ENCODE peak calls at places on chromosomes 4 and X, in six cellular contexts. One of them, this sample, is unnamed.

GRCh38 chr4:40238700-40239548 is 42.1 kb downstream of the RHOH start:
- DNase-seq in transverse colon: peak
- DNase-seq in prostate gland: no peak
- DNase-seq in brain microvascular endothelial cell: no peak
- DNase-seq in hepatocyte: no peak
- DNase-seq in upper lobe of left lung: no peak
- DNase-seq in this sample: no peak

GRCh38 chr4:155653052-155653451 is 13.6 kb upstream of the GUCY1A1 start:
- DNase-seq in transverse colon: no peak
- DNase-seq in prostate gland: no peak
- DNase-seq in brain microvascular endothelial cell: no peak
- DNase-seq in hepatocyte: no peak
- DNase-seq in upper lobe of left lung: no peak
- DNase-seq in this sample: no peak

GRCh38 chr4:110165382-110166285 is 32.8 kb downstream of the ELOVL6 start:
- DNase-seq in transverse colon: peak
- DNase-seq in prostate gland: no peak
- DNase-seq in brain microvascular endothelial cell: peak
- DNase-seq in hepatocyte: peak
- DNase-seq in upper lobe of left lung: no peak
- DNase-seq in this sample: peak

GRCh38 chr4:53914313-53915016 is 149.9 kb downstream of the CHIC2 start:
- DNase-seq in transverse colon: no peak
- DNase-seq in prostate gland: no peak
- DNase-seq in brain microvascular endothelial cell: peak
- DNase-seq in hepatocyte: peak
- DNase-seq in upper lobe of left lung: no peak
- DNase-seq in this sample: peak

GRCh38 chrX:23637187-23637586 is 30.1 kb upstream of the PRDX4 start:
- DNase-seq in transverse colon: no peak
- DNase-seq in prostate gland: no peak
- DNase-seq in brain microvascular endothelial cell: no peak
- DNase-seq in hepatocyte: no peak
- DNase-seq in upper lobe of left lung: no peak
- DNase-seq in this sample: no peak

GRCh38 chrX:99051639-99052038 is 1358.4 kb downstream of the PCDH19 start:
- DNase-seq in transverse colon: no peak
- DNase-seq in prostate gland: no peak
- DNase-seq in brain microvascular endothelial cell: no peak
- DNase-seq in hepatocyte: no peak
- DNase-seq in upper lobe of left lung: no peak
- DNase-seq in this sample: no peak

GRCh38 chr4:156948738-156949137 is 22.9 kb downstream of the PDGFC start:
- DNase-seq in transverse colon: no peak
- DNase-seq in prostate gland: no peak
- DNase-seq in brain microvascular endothelial cell: no peak
- DNase-seq in hepatocyte: no peak
- DNase-seq in upper lobe of left lung: no peak
- DNase-seq in this sample: no peak

GRCh38 chr4:109389367-109390118 is 44.1 kb upstream of the SEC24B start:
- DNase-seq in transverse colon: no peak
- DNase-seq in prostate gland: no peak
- DNase-seq in brain microvascular endothelial cell: no peak
- DNase-seq in hepatocyte: peak
- DNase-seq in upper lobe of left lung: no peak
- DNase-seq in this sample: no peak

GRCh38 chrX:20144491-20144890 is 2.9 kb upstream of the EIF1AX start:
- DNase-seq in transverse colon: no peak
- DNase-seq in prostate gland: no peak
- DNase-seq in brain microvascular endothelial cell: peak
- DNase-seq in hepatocyte: no peak
- DNase-seq in upper lobe of left lung: no peak
- DNase-seq in this sample: no peak

GRCh38 chr4:3114377-3114776 is 39.9 kb downstream of the HTT start:
- DNase-seq in transverse colon: no peak
- DNase-seq in prostate gland: no peak
- DNase-seq in brain microvascular endothelial cell: no peak
- DNase-seq in hepatocyte: no peak
- DNase-seq in upper lobe of left lung: no peak
- DNase-seq in this sample: no peak

GRCh38 chrX:106619797-106620196 is 8.0 kb downstream of the RADX start:
- DNase-seq in transverse colon: no peak
- DNase-seq in prostate gland: no peak
- DNase-seq in brain microvascular endothelial cell: no peak
- DNase-seq in hepatocyte: no peak
- DNase-seq in upper lobe of left lung: no peak
- DNase-seq in this sample: peak

GRCh38 chr4:86556791-86557415 is 37.2 kb upstream of the PTPN13 start:
- DNase-seq in transverse colon: no peak
- DNase-seq in prostate gland: no peak
- DNase-seq in brain microvascular endothelial cell: no peak
- DNase-seq in hepatocyte: no peak
- DNase-seq in upper lobe of left lung: no peak
- DNase-seq in this sample: no peak

GRCh38 chr4:165085946-165086345 is 26.7 kb downstream of the TMEM192 start:
- DNase-seq in transverse colon: no peak
- DNase-seq in prostate gland: no peak
- DNase-seq in brain microvascular endothelial cell: no peak
- DNase-seq in hepatocyte: no peak
- DNase-seq in upper lobe of left lung: no peak
- DNase-seq in this sample: no peak

GRCh38 chr4:78863991-78864390 is 75.2 kb downstream of the PAQR3 start:
- DNase-seq in transverse colon: no peak
- DNase-seq in prostate gland: no peak
- DNase-seq in brain microvascular endothelial cell: no peak
- DNase-seq in hepatocyte: no peak
- DNase-seq in upper lobe of left lung: no peak
- DNase-seq in this sample: no peak

GRCh38 chr4:141571368-141571767 is 65.0 kb upstream of the IL15 start:
- DNase-seq in transverse colon: no peak
- DNase-seq in prostate gland: no peak
- DNase-seq in brain microvascular endothelial cell: peak
- DNase-seq in hepatocyte: no peak
- DNase-seq in upper lobe of left lung: no peak
- DNase-seq in this sample: no peak

GRCh38 chrX:134753185-134754008 is 95.1 kb upstream of the PLAC1 start:
- DNase-seq in transverse colon: no peak
- DNase-seq in prostate gland: no peak
- DNase-seq in brain microvascular endothelial cell: peak
- DNase-seq in hepatocyte: no peak
- DNase-seq in upper lobe of left lung: no peak
- DNase-seq in this sample: no peak

GRCh38 chrX:17632942-17633341 is 104.4 kb upstream of the SCML1 start:
- DNase-seq in transverse colon: no peak
- DNase-seq in prostate gland: no peak
- DNase-seq in brain microvascular endothelial cell: no peak
- DNase-seq in hepatocyte: no peak
- DNase-seq in upper lobe of left lung: no peak
- DNase-seq in this sample: no peak

GRCh38 chr4:931194-931959 is 739 bp downstream of the GAK start:
- DNase-seq in transverse colon: peak
- DNase-seq in prostate gland: no peak
- DNase-seq in brain microvascular endothelial cell: peak
- DNase-seq in hepatocyte: peak
- DNase-seq in upper lobe of left lung: no peak
- DNase-seq in this sample: peak

GRCh38 chrX:115968436-115969252 is 201.9 kb upstream of the AGTR2 start:
- DNase-seq in transverse colon: peak
- DNase-seq in prostate gland: peak
- DNase-seq in brain microvascular endothelial cell: no peak
- DNase-seq in hepatocyte: peak
- DNase-seq in upper lobe of left lung: peak
- DNase-seq in this sample: peak

GRCh38 chr4:121819216-121819980 is 4.3 kb downstream of the CCNA2 start:
- DNase-seq in transverse colon: no peak
- DNase-seq in prostate gland: no peak
- DNase-seq in brain microvascular endothelial cell: no peak
- DNase-seq in hepatocyte: no peak
- DNase-seq in upper lobe of left lung: no peak
- DNase-seq in this sample: no peak

GRCh38 chr4:138056541-138056940 is 185.6 kb downstream of the SLC7A11 start:
- DNase-seq in transverse colon: no peak
- DNase-seq in prostate gland: no peak
- DNase-seq in brain microvascular endothelial cell: no peak
- DNase-seq in hepatocyte: no peak
- DNase-seq in upper lobe of left lung: no peak
- DNase-seq in this sample: no peak

GRCh38 chr4:25180524-25181131 is 20.4 kb upstream of the SEPSECS start:
- DNase-seq in transverse colon: peak
- DNase-seq in prostate gland: peak
- DNase-seq in brain microvascular endothelial cell: peak
- DNase-seq in hepatocyte: peak
- DNase-seq in upper lobe of left lung: no peak
- DNase-seq in this sample: peak

DNA sequence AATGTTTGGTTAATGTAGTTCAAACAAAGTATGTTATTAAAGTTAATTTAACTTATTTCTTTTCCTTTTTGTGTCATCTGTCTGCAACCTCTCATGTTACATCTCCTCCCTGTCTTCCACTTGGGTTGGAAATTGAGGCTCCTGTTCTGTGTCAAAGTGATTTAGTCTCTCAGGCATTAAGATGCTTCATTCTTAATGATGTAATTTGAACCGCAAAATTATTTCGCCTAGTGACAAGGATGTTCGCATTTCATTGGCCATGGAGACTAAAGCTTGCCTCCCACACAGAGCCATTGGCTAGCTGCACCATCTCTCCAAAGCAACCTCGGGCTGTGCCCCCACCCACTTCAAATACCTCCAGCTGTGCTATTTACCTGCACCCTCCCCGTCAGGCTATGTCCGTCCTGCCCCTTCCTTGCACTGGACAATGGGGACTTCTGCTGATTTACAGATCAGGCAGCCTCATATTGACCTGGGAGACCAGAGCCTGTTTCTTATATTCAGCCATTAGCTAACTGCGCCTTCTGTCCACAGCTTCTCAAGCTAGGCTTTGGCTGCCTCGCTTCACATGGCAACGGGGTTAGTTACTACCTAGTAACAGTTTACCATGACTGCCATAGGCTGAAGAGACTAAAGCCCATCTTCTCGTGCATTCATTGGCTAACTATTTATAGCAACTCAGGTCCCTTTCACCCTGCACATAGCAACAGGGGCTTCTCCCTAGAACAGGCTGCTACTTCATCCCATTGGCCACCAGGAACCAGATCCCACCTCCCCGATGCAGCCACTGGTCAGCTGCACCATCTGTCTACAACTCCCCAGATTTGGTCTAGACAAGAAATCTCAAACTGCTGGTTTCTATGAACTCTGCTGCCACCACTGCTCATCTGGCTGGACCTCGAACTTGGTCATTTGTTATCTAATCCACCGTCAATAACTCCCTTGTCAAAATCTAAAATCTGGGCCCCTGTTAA is 8.6 kb upstream of the ZNF157 start:
- DNase-seq in transverse colon: peak
- DNase-seq in prostate gland: peak
- DNase-seq in brain microvascular endothelial cell: peak
- DNase-seq in hepatocyte: peak
- DNase-seq in upper lobe of left lung: no peak
- DNase-seq in this sample: peak
- TF ChIP-seq CTCF in transverse colon: no peak
- TF ChIP-seq CTCF in prostate gland: peak
- TF ChIP-seq CTCF in brain microvascular endothelial cell: peak
- TF ChIP-seq CTCF in hepatocyte: peak
- TF ChIP-seq CTCF in upper lobe of left lung: no peak
- TF ChIP-seq CTCF in this sample: no peak

GRCh38 chrX:36897690-36898089 is 110.5 kb upstream of the FAM47C start:
- DNase-seq in transverse colon: no peak
- DNase-seq in prostate gland: no peak
- DNase-seq in brain microvascular endothelial cell: no peak
- DNase-seq in hepatocyte: no peak
- DNase-seq in upper lobe of left lung: no peak
- DNase-seq in this sample: no peak

DNA sequence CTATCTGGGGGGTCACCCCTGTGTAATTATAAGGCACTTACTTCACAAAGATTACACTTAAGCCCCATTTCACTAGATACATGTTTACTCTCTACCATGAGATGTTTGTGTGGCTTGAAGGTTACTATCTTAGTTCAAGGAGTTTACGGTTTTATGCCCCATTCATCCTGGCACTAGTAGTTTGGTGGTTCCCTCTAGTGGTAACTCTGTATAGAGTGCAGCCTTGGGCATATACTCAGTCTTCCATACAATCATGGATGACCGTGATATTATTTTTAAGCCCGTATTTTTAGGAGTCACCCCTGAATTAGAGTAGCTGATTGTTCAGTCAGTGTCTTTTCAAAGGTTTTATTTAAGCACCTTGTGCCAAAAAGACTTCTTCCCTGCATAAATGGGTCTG is 109.9 kb upstream of the FAM47C start:
- DNase-seq in transverse colon: no peak
- DNase-seq in prostate gland: no peak
- DNase-seq in brain microvascular endothelial cell: no peak
- DNase-seq in hepatocyte: peak
- DNase-seq in upper lobe of left lung: no peak
- DNase-seq in this sample: no peak
- TF ChIP-seq CTCF in transverse colon: peak
- TF ChIP-seq CTCF in prostate gland: peak
- TF ChIP-seq CTCF in brain microvascular endothelial cell: peak
- TF ChIP-seq CTCF in hepatocyte: peak
- TF ChIP-seq CTCF in upper lobe of left lung: peak
- TF ChIP-seq CTCF in this sample: peak

GRCh38 chr4:144371479-144371878 is 231.0 kb upstream of the GYPA start:
- DNase-seq in transverse colon: no peak
- DNase-seq in prostate gland: no peak
- DNase-seq in brain microvascular endothelial cell: peak
- DNase-seq in hepatocyte: no peak
- DNase-seq in upper lobe of left lung: no peak
- DNase-seq in this sample: no peak
- TF ChIP-seq CTCF in transverse colon: no peak
- TF ChIP-seq CTCF in prostate gland: no peak
- TF ChIP-seq CTCF in brain microvascular endothelial cell: no peak
- TF ChIP-seq CTCF in hepatocyte: no peak
- TF ChIP-seq CTCF in upper lobe of left lung: no peak
- TF ChIP-seq CTCF in this sample: no peak

GRCh38 chr4:73776363-73776762 is 36.0 kb downstream of the CXCL8 start:
- DNase-seq in transverse colon: no peak
- DNase-seq in prostate gland: peak
- DNase-seq in brain microvascular endothelial cell: peak
- DNase-seq in hepatocyte: peak
- DNase-seq in upper lobe of left lung: no peak
- DNase-seq in this sample: peak

GRCh38 chr4:73772353-73772752 is 32.0 kb downstream of the CXCL8 start:
- DNase-seq in transverse colon: no peak
- DNase-seq in prostate gland: no peak
- DNase-seq in brain microvascular endothelial cell: no peak
- DNase-seq in hepatocyte: no peak
- DNase-seq in upper lobe of left lung: no peak
- DNase-seq in this sample: no peak

GRCh38 chr4:73765296-73765695 is 24.9 kb downstream of the CXCL8 start:
- DNase-seq in transverse colon: no peak
- DNase-seq in prostate gland: no peak
- DNase-seq in brain microvascular endothelial cell: no peak
- DNase-seq in hepatocyte: no peak
- DNase-seq in upper lobe of left lung: no peak
- DNase-seq in this sample: no peak

DNA sequence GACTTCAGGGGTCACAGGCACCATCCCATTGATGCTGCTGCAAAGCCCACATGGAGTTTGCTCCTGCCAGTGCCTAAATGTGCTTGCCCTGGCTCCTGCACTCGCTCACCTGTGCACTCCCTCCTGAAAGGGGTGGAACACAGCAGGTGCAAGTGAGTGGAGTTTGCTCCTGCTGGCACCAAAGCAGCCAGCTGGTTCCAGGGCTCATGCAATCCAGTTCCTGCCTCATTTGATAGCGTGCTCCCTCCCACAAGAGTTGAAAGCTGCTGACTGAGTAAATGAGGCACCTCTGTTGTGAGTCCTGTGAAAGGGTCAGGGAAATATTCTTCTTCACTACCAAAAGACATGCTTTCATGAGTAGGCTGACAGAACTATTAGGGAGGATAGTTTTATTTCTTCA is 30.5 kb downstream of the CXCL8 start:
- DNase-seq in transverse colon: peak
- DNase-seq in prostate gland: no peak
- DNase-seq in brain microvascular endothelial cell: no peak
- DNase-seq in hepatocyte: no peak
- DNase-seq in upper lobe of left lung: no peak
- DNase-seq in this sample: no peak
- TF ChIP-seq CTCF in transverse colon: no peak
- TF ChIP-seq CTCF in prostate gland: no peak
- TF ChIP-seq CTCF in brain microvascular endothelial cell: no peak
- TF ChIP-seq CTCF in hepatocyte: no peak
- TF ChIP-seq CTCF in upper lobe of left lung: no peak
- TF ChIP-seq CTCF in this sample: no peak